ENCODE peak calls at places on chromosome 3, in four cellular contexts. One of them, this sample, is unnamed.

GRCh38 chr3:144553301-144553700 is 581.7 kb downstream of the DIPK2A start:
- DNase-seq in NAMALWA: no peak
- DNase-seq in activated naive CD4-positive, alpha-beta T cell: no peak
- DNase-seq in stimulated activated CD4-positive, alpha-beta T cell treated with anti-CD3 and anti-CD28 coated beads, Interleukin-2, amount 100 ng/mL, for 48 hours: no peak
- DNase-seq in this sample: no peak

GRCh38 chr3:35665390-35666055 is 26.2 kb downstream of the ARPP21 start:
- DNase-seq in NAMALWA: peak; percentile 57
- DNase-seq in stimulated activated CD4-positive, alpha-beta T cell treated with anti-CD3 and anti-CD28 coated beads, Interleukin-2, amount 100 ng/mL, for 48 hours: no peak
- DNase-seq in activated naive CD4-positive, alpha-beta T cell: no peak
- DNase-seq in this sample: peak; percentile 11

GRCh38 chr3:4163006-4163405 is 140.2 kb upstream of the SETMAR start:
- DNase-seq in NAMALWA: no peak
- DNase-seq in activated naive CD4-positive, alpha-beta T cell: no peak
- DNase-seq in stimulated activated CD4-positive, alpha-beta T cell treated with anti-CD3 and anti-CD28 coated beads, Interleukin-2, amount 100 ng/mL, for 48 hours: no peak
- DNase-seq in this sample: no peak

GRCh38 chr3:46228259-46229222 is 13.7 kb upstream of the CCR3 start:
- DNase-seq in NAMALWA: no peak
- DNase-seq in stimulated activated CD4-positive, alpha-beta T cell treated with anti-CD3 and anti-CD28 coated beads, Interleukin-2, amount 100 ng/mL, for 48 hours: no peak
- DNase-seq in activated naive CD4-positive, alpha-beta T cell: no peak
- DNase-seq in this sample: peak; percentile 69

GRCh38 chr3:75249005-75249404 is 415.1 kb upstream of the FRG2C start:
- DNase-seq in stimulated activated CD4-positive, alpha-beta T cell treated with anti-CD3 and anti-CD28 coated beads, Interleukin-2, amount 100 ng/mL, for 48 hours: no peak
- DNase-seq in NAMALWA: no peak
- DNase-seq in activated naive CD4-positive, alpha-beta T cell: no peak
- DNase-seq in this sample: peak; percentile 79

GRCh38 chr3:125214738-125215137 is 2.2 kb upstream of the SLC12A8 start:
- DNase-seq in stimulated activated CD4-positive, alpha-beta T cell treated with anti-CD3 and anti-CD28 coated beads, Interleukin-2, amount 100 ng/mL, for 48 hours: no peak
- DNase-seq in NAMALWA: no peak
- DNase-seq in activated naive CD4-positive, alpha-beta T cell: no peak
- DNase-seq in this sample: no peak

GRCh38 chr3:172524611-172525010 is 1.4 kb upstream of the TNFSF10 start:
- DNase-seq in activated naive CD4-positive, alpha-beta T cell: no peak
- DNase-seq in stimulated activated CD4-positive, alpha-beta T cell treated with anti-CD3 and anti-CD28 coated beads, Interleukin-2, amount 100 ng/mL, for 48 hours: no peak
- DNase-seq in NAMALWA: no peak
- DNase-seq in this sample: no peak

GRCh38 chr3:53269888-53270880 is 14.4 kb upstream of the TKT start:
- DNase-seq in activated naive CD4-positive, alpha-beta T cell: no peak
- DNase-seq in stimulated activated CD4-positive, alpha-beta T cell treated with anti-CD3 and anti-CD28 coated beads, Interleukin-2, amount 100 ng/mL, for 48 hours: no peak
- DNase-seq in NAMALWA: no peak
- DNase-seq in this sample: peak; percentile 79

GRCh38 chr3:160196511-160197104 is 28.6 kb upstream of the C3orf80 start:
- DNase-seq in NAMALWA: no peak
- DNase-seq in activated naive CD4-positive, alpha-beta T cell: no peak
- DNase-seq in stimulated activated CD4-positive, alpha-beta T cell treated with anti-CD3 and anti-CD28 coated beads, Interleukin-2, amount 100 ng/mL, for 48 hours: no peak
- DNase-seq in this sample: no peak

GRCh38 chr3:50665603-50666115 is 9.1 kb upstream of the DOCK3 start:
- DNase-seq in NAMALWA: no peak
- DNase-seq in activated naive CD4-positive, alpha-beta T cell: no peak
- DNase-seq in stimulated activated CD4-positive, alpha-beta T cell treated with anti-CD3 and anti-CD28 coated beads, Interleukin-2, amount 100 ng/mL, for 48 hours: no peak
- DNase-seq in this sample: peak; percentile 40

GRCh38 chr3:148318240-148318639 is 379.5 kb upstream of the AGTR1 start:
- DNase-seq in activated naive CD4-positive, alpha-beta T cell: no peak
- DNase-seq in stimulated activated CD4-positive, alpha-beta T cell treated with anti-CD3 and anti-CD28 coated beads, Interleukin-2, amount 100 ng/mL, for 48 hours: no peak
- DNase-seq in NAMALWA: no peak
- DNase-seq in this sample: no peak

GRCh38 chr3:151011427-151011826 is 38.9 kb upstream of the CLRN1 start:
- DNase-seq in NAMALWA: no peak
- DNase-seq in stimulated activated CD4-positive, alpha-beta T cell treated with anti-CD3 and anti-CD28 coated beads, Interleukin-2, amount 100 ng/mL, for 48 hours: no peak
- DNase-seq in activated naive CD4-positive, alpha-beta T cell: no peak
- DNase-seq in this sample: no peak

GRCh38 chr3:197953325-197953724 is 3.3 kb downstream of the RPL35A start:
- DNase-seq in activated naive CD4-positive, alpha-beta T cell: no peak
- DNase-seq in stimulated activated CD4-positive, alpha-beta T cell treated with anti-CD3 and anti-CD28 coated beads, Interleukin-2, amount 100 ng/mL, for 48 hours: no peak
- DNase-seq in NAMALWA: no peak
- DNase-seq in this sample: no peak

GRCh38 chr3:36890261-36890660 is 54.6 kb downstream of the TRANK1 start:
- DNase-seq in stimulated activated CD4-positive, alpha-beta T cell treated with anti-CD3 and anti-CD28 coated beads, Interleukin-2, amount 100 ng/mL, for 48 hours: no peak
- DNase-seq in NAMALWA: peak; percentile 30
- DNase-seq in activated naive CD4-positive, alpha-beta T cell: no peak
- DNase-seq in this sample: no peak

GRCh38 chr3:119817964-119818363 is 36.1 kb downstream of the NR1I2 start:
- DNase-seq in stimulated activated CD4-positive, alpha-beta T cell treated with anti-CD3 and anti-CD28 coated beads, Interleukin-2, amount 100 ng/mL, for 48 hours: no peak
- DNase-seq in activated naive CD4-positive, alpha-beta T cell: no peak
- DNase-seq in NAMALWA: no peak
- DNase-seq in this sample: no peak

GRCh38 chr3:186705882-186706780 is 11.0 kb upstream of the KNG1 start:
- DNase-seq in NAMALWA: no peak
- DNase-seq in stimulated activated CD4-positive, alpha-beta T cell treated with anti-CD3 and anti-CD28 coated beads, Interleukin-2, amount 100 ng/mL, for 48 hours: peak; percentile 23
- DNase-seq in activated naive CD4-positive, alpha-beta T cell: no peak
- DNase-seq in this sample: no peak

GRCh38 chr3:20669675-20670074 is 483.7 kb upstream of the SGO1 start:
- DNase-seq in NAMALWA: no peak
- DNase-seq in activated naive CD4-positive, alpha-beta T cell: no peak
- DNase-seq in stimulated activated CD4-positive, alpha-beta T cell treated with anti-CD3 and anti-CD28 coated beads, Interleukin-2, amount 100 ng/mL, for 48 hours: no peak
- DNase-seq in this sample: no peak

GRCh38 chr3:28586325-28586724 is 237.7 kb upstream of the AZI2 start:
- DNase-seq in activated naive CD4-positive, alpha-beta T cell: no peak
- DNase-seq in stimulated activated CD4-positive, alpha-beta T cell treated with anti-CD3 and anti-CD28 coated beads, Interleukin-2, amount 100 ng/mL, for 48 hours: no peak
- DNase-seq in NAMALWA: no peak
- DNase-seq in this sample: no peak

GRCh38 chr3:111591555-111591954 is 3.6 kb downstream of the ZBED2 start:
- DNase-seq in activated naive CD4-positive, alpha-beta T cell: no peak
- DNase-seq in stimulated activated CD4-positive, alpha-beta T cell treated with anti-CD3 and anti-CD28 coated beads, Interleukin-2, amount 100 ng/mL, for 48 hours: no peak
- DNase-seq in NAMALWA: no peak
- DNase-seq in this sample: no peak

GRCh38 chr3:195352895-195353488 is 82.0 kb upstream of the XXYLT1 start:
- DNase-seq in stimulated activated CD4-positive, alpha-beta T cell treated with anti-CD3 and anti-CD28 coated beads, Interleukin-2, amount 100 ng/mL, for 48 hours: no peak
- DNase-seq in NAMALWA: no peak
- DNase-seq in activated naive CD4-positive, alpha-beta T cell: no peak
- DNase-seq in this sample: no peak

GRCh38 chr3:162236949-162237348 is 740.3 kb downstream of the OTOL1 start:
- DNase-seq in NAMALWA: no peak
- DNase-seq in stimulated activated CD4-positive, alpha-beta T cell treated with anti-CD3 and anti-CD28 coated beads, Interleukin-2, amount 100 ng/mL, for 48 hours: no peak
- DNase-seq in activated naive CD4-positive, alpha-beta T cell: no peak
- DNase-seq in this sample: no peak

GRCh38 chr3:192174283-192174682 is 553.1 kb downstream of the FGF12 start:
- DNase-seq in NAMALWA: no peak
- DNase-seq in stimulated activated CD4-positive, alpha-beta T cell treated with anti-CD3 and anti-CD28 coated beads, Interleukin-2, amount 100 ng/mL, for 48 hours: no peak
- DNase-seq in activated naive CD4-positive, alpha-beta T cell: no peak
- DNase-seq in this sample: no peak

This sample was measured in Kasumi-1.